ENCODE peak calls at places on chromosomes 2 and 18, in four cellular contexts. T is globus pallidus, X is HCEC 1CT, W is NCI-H82. U is an unnamed sample.

GRCh38 chr2:205685314-205686230 is 3.3 kb downstream of the NRP2 start:
- DNase-seq in W (peak; percentile 56), X (peak; percentile 69), T (no peak), U (no peak)

GRCh38 chr2:238053195-238053776 is 7.5 kb upstream of the SCLY start:
- DNase-seq in W (no peak), X (peak; percentile 30), T (no peak), U (no peak)

GRCh38 chr2:67453365-67453764 is 56.2 kb downstream of the ETAA1 start:
- DNase-seq in X (peak; percentile 17), T (no peak), W (no peak), U (no peak)

GRCh38 chr2:125553768-125554167 is 1102.2 kb upstream of the GYPC start:
- DNase-seq in W (peak; percentile 98), T (no peak), X (no peak), U (no peak)

GRCh38 chr2:12702661-12703121 is 14.0 kb upstream of the TRIB2 start:
- DNase-seq in W (peak; percentile 36), T (peak; percentile 42), X (peak; percentile 94), U (no peak)

GRCh38 chr2:55247025-55247424 is 14.5 kb downstream of the RPS27A start:
- DNase-seq in W (no peak), X (no peak), T (no peak), U (no peak)

GRCh38 chr2:235515821-235516220 is 22.0 kb downstream of the AGAP1 start:
- DNase-seq in W (no peak), T (no peak), X (no peak), U (no peak)

GRCh38 chr2:182368446-182368845 is 58.4 kb downstream of the PDE1A start:
- DNase-seq in T (no peak), W (no peak), X (peak; percentile 82), U (no peak)

GRCh38 chr2:160261731-160262130 is 61.7 kb upstream of the ITGB6 start:
- DNase-seq in W (no peak), T (no peak), X (no peak), U (no peak)

GRCh38 chr2:196168181-196168580 is 3.2 kb downstream of the STK17B start:
- DNase-seq in W (no peak), T (no peak), X (peak; percentile 71), U (no peak)

GRCh38 chr18:12283256-12283655 is 24.8 kb upstream of the TUBB6 start:
- DNase-seq in T (no peak), W (peak; percentile 28), X (peak; percentile 65), U (no peak)

GRCh38 chr18:49647496-49648168 is 85.8 kb downstream of the LIPG start:
- DNase-seq in X (peak; percentile 67), T (no peak), W (peak; percentile 47), U (no peak)

GRCh38 chr2:202127793-202128215 is 54.7 kb downstream of the KIAA2012 start:
- DNase-seq in W (no peak), T (no peak), X (no peak), U (no peak)

GRCh38 chr2:59389240-59389639 is 1148.1 kb upstream of the FANCL start:
- DNase-seq in W (peak; percentile 91), X (no peak), T (no peak), U (no peak)

GRCh38 chr2:203637819-203638167 is 68.6 kb upstream of the CD28 start:
- DNase-seq in X (no peak), W (no peak), T (no peak), U (no peak)

GRCh38 chr18:63779386-63779785 is 4.2 kb downstream of the SERPINB7 start:
- DNase-seq in T (no peak), X (peak; percentile 56), W (no peak), U (no peak)

GRCh38 chr2:173171924-173172643 is 96.4 kb downstream of the MAP3K20 start:
- DNase-seq in X (peak; percentile 51), T (no peak), W (no peak), U (no peak)

GRCh38 chr2:70412294-70413075 is 110.6 kb upstream of the FAM136A start:
- DNase-seq in X (no peak), W (no peak), T (no peak), U (no peak)

GRCh38 chr2:164784376-164784775 is 57.2 kb downstream of the COBLL1 start:
- DNase-seq in X (no peak), W (peak; percentile 88), T (no peak), U (no peak)